ENCODE peak calls at places on chromosomes 7 and 10, in four cellular contexts. Z is OCI-LY7, W is lower lobe of right lung, Q is osteoblast. O is an unnamed sample.
A peak's percentile ranks its signal among the peaks of the same experiment; 100 is the strongest.

GRCh38 chr7:108017776-108018151 is 14.8 kb upstream of the LAMB1 start:
- DNase-seq in Z (no peak), W (no peak), Q (no peak), O (no peak)

GRCh38 chr7:157514306-157514705 is 177.5 kb downstream of the DNAJB6 start:
- DNase-seq in Z (no peak), W (no peak), Q (no peak), O (no peak)

GRCh38 chr10:78181381-78182055 is 147.9 kb downstream of the RPS24 start:
- DNase-seq in Z (no peak), W (no peak), Q (peak; percentile 53), O (no peak)

GRCh38 chr7:127803626-127804025 is 151.6 kb downstream of the SND1 start:
- DNase-seq in Z (no peak), W (no peak), Q (no peak), O (no peak)

GRCh38 chr7:86148501-86148900 is 495.2 kb upstream of the GRM3 start:
- DNase-seq in Z (no peak), W (no peak), Q (no peak), O (no peak)

GRCh38 chr7:22726849-22727792 is at the start of gene IL6:
- DNase-seq in Z (no peak), W (peak; percentile 83), Q (peak; percentile 72), O (peak; percentile 80)

GRCh38 chr7:254337-255037 is 35.5 kb upstream of the FOXL3 start:
- DNase-seq in Z (no peak), W (peak; percentile 31), Q (peak; percentile 75), O (no peak)

GRCh38 chr10:876442-876841 is 55.1 kb downstream of the LARP4B start:
- DNase-seq in Z (no peak), W (no peak), Q (no peak), O (no peak)

GRCh38 chr7:142880886-142881505 is 4.5 kb downstream of the TRPV6 start:
- DNase-seq in Z (peak; percentile 53), W (no peak), Q (no peak), O (peak; percentile 51)

GRCh38 chr7:136134503-136134902 is 157.3 kb upstream of the MTPN start:
- DNase-seq in Z (no peak), W (no peak), Q (no peak), O (no peak)

GRCh38 chr10:125811251-125811650 is 11.8 kb downstream of the UROS start:
- DNase-seq in Z (no peak), W (no peak), Q (no peak), O (no peak)

GRCh38 chr7:136687693-136688322 is 180.6 kb upstream of the CHRM2 start:
- DNase-seq in Z (peak; percentile 58), W (no peak), Q (peak; percentile 23), O (no peak)

GRCh38 chr7:154426778-154427177 is 374.6 kb downstream of the DPP6 start:
- DNase-seq in Z (no peak), W (no peak), Q (no peak), O (no peak)

GRCh38 chr10:81472927-81473470 is 402.0 kb upstream of the NRG3 start:
- DNase-seq in Z (no peak), W (no peak), Q (no peak), O (no peak)

GRCh38 chr7:156238366-156239133 is 402.0 kb upstream of the RNF32 start:
- DNase-seq in Z (no peak), W (no peak), Q (no peak), O (no peak)

GRCh38 chr7:125651823-125652528 is 722.4 kb upstream of the POT1 start:
- DNase-seq in Z (no peak), W (no peak), Q (no peak), O (no peak)

GRCh38 chr7:139382439-139382838 is 22.7 kb downstream of the LUC7L2 start:
- DNase-seq in Z (no peak), W (no peak), Q (no peak), O (no peak)

GRCh38 chr7:148587076-148587475 is 3.5 kb upstream of the C7orf33 start:
- DNase-seq in Z (no peak), W (no peak), Q (no peak), O (no peak)

GRCh38 chr10:30466466-30466865 is 32.5 kb downstream of the MAP3K8 start:
- DNase-seq in Z (no peak), W (no peak), Q (no peak), O (no peak)

GRCh38 chr10:118953999-118954398 is 75.5 kb upstream of the NANOS1 start:
- DNase-seq in Z (no peak), W (no peak), Q (no peak), O (no peak)

GRCh38 chr7:29239638-29240037 is 45.1 kb downstream of the CHN2 start:
- DNase-seq in Z (no peak), W (no peak), Q (no peak), O (peak; percentile 41)

GRCh38 chr7:88243345-88243909 is 23.6 kb upstream of the SRI start:
- DNase-seq in Z (peak; percentile 24), W (no peak), Q (peak; percentile 65), O (peak; percentile 22)

GRCh38 chr7:129782257-129783096 is 170.3 kb downstream of the UBE2H start:
- DNase-seq in Z (no peak), W (no peak), Q (peak; percentile 93), O (no peak)

GRCh38 chr10:128113026-128113425 is 13.2 kb downstream of the MKI67 start:
- DNase-seq in Z (no peak), W (no peak), Q (no peak), O (no peak)

GRCh38 chr7:70116244-70116643 is 518.0 kb downstream of the AUTS2 start:
- DNase-seq in Z (no peak), W (no peak), Q (peak; percentile 19), O (no peak)

GRCh38 chr7:127620406-127621233 is 2.7 kb upstream of the PAX4 start:
- DNase-seq in Z (no peak), W (no peak), Q (no peak), O (no peak)

DNA sequence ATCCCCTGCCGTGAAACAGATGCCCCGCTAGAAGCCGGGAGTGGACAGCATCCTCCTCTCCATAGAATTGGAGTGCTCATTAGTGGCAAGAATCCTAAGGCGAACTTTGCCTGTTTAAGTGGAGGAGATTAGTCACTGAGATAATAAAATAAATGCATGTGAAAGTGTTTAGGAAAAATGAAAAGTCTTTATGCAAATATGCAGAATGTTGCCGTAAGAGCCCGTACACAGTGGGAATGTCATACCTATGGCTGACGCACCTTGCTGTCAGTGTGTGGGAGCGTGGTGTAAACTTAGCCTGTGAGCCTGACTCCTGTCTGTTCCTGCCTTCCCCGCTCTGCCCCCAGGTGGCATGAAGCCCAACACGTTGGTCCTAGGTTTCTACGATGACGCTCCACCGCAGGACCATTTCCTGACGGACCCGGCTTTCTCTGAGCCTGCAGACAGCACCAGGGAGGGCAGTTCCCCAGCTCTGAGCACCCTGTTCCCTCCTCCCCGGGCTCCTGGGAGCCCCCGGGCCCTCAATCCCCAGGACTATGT is 1.7 kb upstream of the TRIP6 start:
- DNase-seq in Z (no peak), W (no peak), Q (peak; percentile 88), O (no peak)
- H3K4me3 ChIP-seq in Z (no peak overlapping the region), W (peak overlapping the region; percentile 86), Q (peak overlapping the region; percentile 19), O (no peak overlapping the region)

DNA sequence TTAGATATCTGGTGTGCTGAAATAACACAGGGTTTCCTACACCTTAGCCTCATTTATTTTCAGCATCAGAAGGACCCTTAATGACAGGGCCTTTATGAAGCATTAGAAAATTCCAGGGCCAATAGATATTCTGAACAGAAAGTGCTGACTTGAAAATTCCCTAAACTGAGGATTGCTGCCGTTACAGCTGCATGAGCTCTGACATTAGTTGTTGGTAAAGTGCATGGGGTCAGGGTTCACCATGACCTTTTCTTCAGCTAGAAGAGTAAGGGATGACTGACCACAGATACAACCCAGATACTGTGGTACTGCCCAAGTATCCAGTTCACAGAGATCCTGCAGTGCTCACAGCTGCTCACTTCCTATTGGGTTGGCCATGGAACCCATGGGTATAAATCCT is 181.7 kb upstream of the SLC25A13 start:
- DNase-seq in Z (no peak), W (no peak), Q (no peak), O (no peak)
- H3K4me3 ChIP-seq in Z (no peak overlapping the region), W (no peak overlapping the region), Q (no peak overlapping the region), O (no peak overlapping the region)

DNA sequence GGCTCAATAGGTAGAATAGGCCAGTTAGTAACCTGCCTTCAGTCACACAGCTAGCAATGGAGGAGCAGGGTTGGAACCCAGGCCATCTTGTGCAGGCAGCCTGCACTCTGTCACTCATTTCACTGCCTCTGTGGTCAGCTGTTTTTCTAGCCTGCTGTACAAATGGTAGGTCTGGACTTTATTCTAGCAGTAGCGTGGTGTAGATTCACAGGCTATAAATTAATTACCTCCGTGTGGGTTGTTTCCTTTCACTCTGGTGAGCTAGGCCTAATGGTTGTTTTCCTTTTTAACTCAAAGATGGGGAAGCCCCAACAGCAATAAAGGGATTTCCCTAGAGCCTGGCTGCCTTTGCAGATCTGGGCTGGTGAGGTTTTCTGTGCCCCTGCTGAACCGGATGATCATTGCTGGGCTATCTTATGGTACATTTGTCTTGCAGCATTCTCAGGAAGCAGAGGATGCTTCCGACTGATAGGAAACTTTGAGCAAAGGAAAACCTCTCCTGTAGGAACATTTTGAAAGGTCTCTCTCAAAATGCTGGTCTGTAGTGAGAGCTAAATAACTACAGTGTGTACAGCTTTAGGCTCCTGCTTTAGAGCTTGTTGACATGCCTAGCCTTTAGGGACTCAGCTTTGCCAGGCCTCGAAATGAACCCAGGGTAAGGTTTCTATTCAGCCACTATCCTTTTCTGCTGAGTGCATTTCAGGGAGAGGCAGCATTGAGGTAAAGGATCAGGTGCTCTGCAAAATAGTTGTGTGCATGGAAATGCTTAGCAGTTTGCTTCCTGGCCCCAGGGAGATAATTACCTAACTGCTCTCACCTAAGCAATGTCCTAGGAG is 157.4 kb downstream of the ST7 start:
- DNase-seq in Z (no peak), W (no peak), Q (no peak), O (no peak)
- H3K4me3 ChIP-seq in Z (no peak overlapping the region), W (no peak overlapping the region), Q (no peak overlapping the region), O (no peak overlapping the region)

DNA sequence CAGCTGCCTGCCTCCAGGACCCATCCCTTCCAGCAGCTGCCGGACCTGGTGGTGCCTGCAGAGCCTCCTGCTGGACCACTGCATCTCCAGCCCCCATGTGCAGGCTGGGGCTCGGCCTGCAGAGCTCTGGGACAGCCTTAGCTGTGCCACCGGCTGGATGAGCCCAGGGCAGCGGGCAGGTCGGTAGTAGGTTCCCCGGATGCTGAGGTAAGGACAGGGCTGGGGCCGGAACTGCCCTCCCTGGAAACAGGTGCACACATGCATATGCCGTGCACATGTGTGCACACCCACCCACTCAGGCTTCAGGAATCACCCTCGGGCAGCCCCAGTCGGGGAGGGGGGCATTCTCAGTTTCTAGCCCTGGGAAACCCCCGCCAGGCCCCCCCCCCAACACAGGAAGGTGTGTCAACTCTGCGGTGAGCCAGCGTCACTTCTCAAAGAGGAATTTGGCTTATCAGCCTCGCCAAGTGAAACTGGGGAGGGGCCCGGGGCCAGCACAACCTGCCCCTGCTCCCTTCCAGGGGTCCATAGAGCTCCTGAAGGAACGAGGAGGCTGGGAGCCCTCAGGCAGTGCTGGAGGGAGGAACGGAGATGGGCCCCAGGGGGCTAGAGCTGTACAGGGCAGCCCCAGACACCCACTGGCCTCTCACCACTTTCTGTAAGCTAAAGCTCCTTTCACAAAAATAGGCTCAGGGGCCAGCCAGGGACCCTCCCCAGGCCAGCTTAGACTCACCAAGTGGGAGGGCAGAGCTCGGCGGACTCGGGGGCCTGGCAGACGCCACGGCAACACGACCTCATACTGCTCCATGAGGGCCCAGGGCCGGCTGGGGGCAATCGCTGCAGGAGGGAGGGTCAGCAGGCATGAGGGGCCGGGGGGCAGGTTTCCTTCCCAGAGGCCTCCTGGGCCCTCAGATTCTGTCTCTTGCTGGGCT is 1.7 kb downstream of the ADAM8 start:
- DNase-seq in Z (peak; percentile 77), W (peak; percentile 67), Q (peak; percentile 90), O (no peak)
- H3K4me3 ChIP-seq in Z (peak overlapping the region; percentile 66), W (peak overlapping the region; percentile 50), Q (no peak overlapping the region), O (no peak overlapping the region)

GRCh38 chr10:70348228-70348850 is 34.1 kb downstream of the LRRC20 start:
- DNase-seq in Z (peak; percentile 77), W (no peak), Q (no peak), O (peak; percentile 42)
- H3K4me3 ChIP-seq in Z (no peak overlapping the region), W (no peak overlapping the region), Q (no peak overlapping the region), O (no peak overlapping the region)

GRCh38 chr10:132468651-132469050 is 68.9 kb upstream of the INPP5A start:
- DNase-seq in Z (no peak), W (peak; percentile 43), Q (peak; percentile 56), O (no peak)
- H3K4me3 ChIP-seq in Z (no peak overlapping the region), W (no peak overlapping the region), Q (no peak overlapping the region), O (no peak overlapping the region)

GRCh38 chr10:79346388-79347225 is 662 bp upstream of the PPIF start:
- DNase-seq in Z (peak; percentile 51), W (no peak), Q (no peak), O (no peak)
- H3K4me3 ChIP-seq in Z (peak overlapping the region; percentile 96), W (peak overlapping the region; percentile 94), Q (peak overlapping the region; percentile 95), O (no peak overlapping the region)

O was measured in body of pancreas.